ENCODE peak calls at places on chromosomes 5 and 9, in seven cellular contexts. One of them, this sample, is unnamed.

GRCh38 chr5:35360671-35361070 is 130.4 kb upstream of the PRLR start:
- DNase-seq in iPS-NIHi11: no peak
- DNase-seq in SK-N-SH: no peak
- DNase-seq in WERI-Rb-1: no peak
- DNase-seq in endothelial cell of umbilical vein: no peak
- DNase-seq in ovary: no peak
- DNase-seq in activated CD4-positive, alpha-beta T cell treated with anti-CD3 and anti-CD28 coated beads, Interleukin-2, amount 50 U/mL, for 48 hours: no peak
- DNase-seq in this sample: no peak

GRCh38 chr9:128887914-128888350 is 6.0 kb downstream of the LRRC8A start:
- DNase-seq in WERI-Rb-1: no peak
- DNase-seq in ovary: peak; percentile 58
- DNase-seq in activated CD4-positive, alpha-beta T cell treated with anti-CD3 and anti-CD28 coated beads, Interleukin-2, amount 50 U/mL, for 48 hours: no peak
- DNase-seq in iPS-NIHi11: peak; percentile 57
- DNase-seq in endothelial cell of umbilical vein: peak; percentile 81
- DNase-seq in SK-N-SH: no peak
- DNase-seq in this sample: no peak

GRCh38 chr9:87194471-87194870 is 247.2 kb upstream of the GAS1 start:
- DNase-seq in iPS-NIHi11: no peak
- DNase-seq in endothelial cell of umbilical vein: no peak
- DNase-seq in SK-N-SH: no peak
- DNase-seq in WERI-Rb-1: no peak
- DNase-seq in ovary: no peak
- DNase-seq in activated CD4-positive, alpha-beta T cell treated with anti-CD3 and anti-CD28 coated beads, Interleukin-2, amount 50 U/mL, for 48 hours: no peak
- DNase-seq in this sample: no peak

GRCh38 chr9:122228906-122229837 is at the start of gene LHX6:
- DNase-seq in ovary: no peak
- DNase-seq in activated CD4-positive, alpha-beta T cell treated with anti-CD3 and anti-CD28 coated beads, Interleukin-2, amount 50 U/mL, for 48 hours: no peak
- DNase-seq in SK-N-SH: peak; percentile 38
- DNase-seq in iPS-NIHi11: no peak
- DNase-seq in endothelial cell of umbilical vein: peak; percentile 43
- DNase-seq in WERI-Rb-1: peak; percentile 55
- DNase-seq in this sample: no peak

GRCh38 chr5:96662725-96663513 is 743 bp downstream of the CAST start:
- DNase-seq in iPS-NIHi11: peak; percentile 95
- DNase-seq in SK-N-SH: peak; percentile 88
- DNase-seq in WERI-Rb-1: peak; percentile 81
- DNase-seq in ovary: peak; percentile 96
- DNase-seq in endothelial cell of umbilical vein: peak; percentile 90
- DNase-seq in activated CD4-positive, alpha-beta T cell treated with anti-CD3 and anti-CD28 coated beads, Interleukin-2, amount 50 U/mL, for 48 hours: peak; percentile 90
- DNase-seq in this sample: peak; percentile 49

GRCh38 chr5:110815916-110816605 is 77.3 kb downstream of the SLC25A46 start:
- DNase-seq in endothelial cell of umbilical vein: peak; percentile 24
- DNase-seq in iPS-NIHi11: no peak
- DNase-seq in WERI-Rb-1: no peak
- DNase-seq in activated CD4-positive, alpha-beta T cell treated with anti-CD3 and anti-CD28 coated beads, Interleukin-2, amount 50 U/mL, for 48 hours: no peak
- DNase-seq in SK-N-SH: no peak
- DNase-seq in ovary: no peak
- DNase-seq in this sample: no peak

GRCh38 chr9:94904806-94905205 is 178.3 kb downstream of the AOPEP start:
- DNase-seq in iPS-NIHi11: no peak
- DNase-seq in activated CD4-positive, alpha-beta T cell treated with anti-CD3 and anti-CD28 coated beads, Interleukin-2, amount 50 U/mL, for 48 hours: no peak
- DNase-seq in ovary: no peak
- DNase-seq in WERI-Rb-1: no peak
- DNase-seq in SK-N-SH: no peak
- DNase-seq in endothelial cell of umbilical vein: no peak
- DNase-seq in this sample: no peak

GRCh38 chr9:86732514-86732913 is 214.8 kb downstream of the GAS1 start:
- DNase-seq in SK-N-SH: no peak
- DNase-seq in iPS-NIHi11: no peak
- DNase-seq in WERI-Rb-1: no peak
- DNase-seq in endothelial cell of umbilical vein: no peak
- DNase-seq in activated CD4-positive, alpha-beta T cell treated with anti-CD3 and anti-CD28 coated beads, Interleukin-2, amount 50 U/mL, for 48 hours: no peak
- DNase-seq in ovary: no peak
- DNase-seq in this sample: no peak

GRCh38 chr5:133957080-133957479 is 11.3 kb downstream of the C5orf15 start:
- DNase-seq in iPS-NIHi11: no peak
- DNase-seq in WERI-Rb-1: no peak
- DNase-seq in activated CD4-positive, alpha-beta T cell treated with anti-CD3 and anti-CD28 coated beads, Interleukin-2, amount 50 U/mL, for 48 hours: no peak
- DNase-seq in SK-N-SH: no peak
- DNase-seq in endothelial cell of umbilical vein: no peak
- DNase-seq in ovary: no peak
- DNase-seq in this sample: no peak

GRCh38 chr5:102583663-102584062 is 84.9 kb upstream of the SLCO6A1 start:
- DNase-seq in endothelial cell of umbilical vein: peak; percentile 43
- DNase-seq in WERI-Rb-1: peak; percentile 13
- DNase-seq in activated CD4-positive, alpha-beta T cell treated with anti-CD3 and anti-CD28 coated beads, Interleukin-2, amount 50 U/mL, for 48 hours: no peak
- DNase-seq in ovary: no peak
- DNase-seq in SK-N-SH: peak; percentile 8
- DNase-seq in iPS-NIHi11: no peak
- DNase-seq in this sample: no peak

GRCh38 chr9:136437430-136437829 is 2.2 kb downstream of the INPP5E start:
- DNase-seq in WERI-Rb-1: no peak
- DNase-seq in ovary: no peak
- DNase-seq in iPS-NIHi11: no peak
- DNase-seq in activated CD4-positive, alpha-beta T cell treated with anti-CD3 and anti-CD28 coated beads, Interleukin-2, amount 50 U/mL, for 48 hours: no peak
- DNase-seq in endothelial cell of umbilical vein: no peak
- DNase-seq in SK-N-SH: no peak
- DNase-seq in this sample: no peak

GRCh38 chr5:172806897-172807672 is 27.0 kb upstream of the ERGIC1 start:
- DNase-seq in WERI-Rb-1: no peak
- DNase-seq in ovary: peak; percentile 77
- DNase-seq in endothelial cell of umbilical vein: peak; percentile 86
- DNase-seq in activated CD4-positive, alpha-beta T cell treated with anti-CD3 and anti-CD28 coated beads, Interleukin-2, amount 50 U/mL, for 48 hours: peak; percentile 96
- DNase-seq in iPS-NIHi11: peak; percentile 88
- DNase-seq in SK-N-SH: no peak
- DNase-seq in this sample: no peak

GRCh38 chr9:126587187-126588185 is 26.2 kb upstream of the LMX1B start:
- DNase-seq in iPS-NIHi11: peak; percentile 44
- DNase-seq in endothelial cell of umbilical vein: peak; percentile 94
- DNase-seq in ovary: no peak
- DNase-seq in SK-N-SH: no peak
- DNase-seq in WERI-Rb-1: peak; percentile 88
- DNase-seq in activated CD4-positive, alpha-beta T cell treated with anti-CD3 and anti-CD28 coated beads, Interleukin-2, amount 50 U/mL, for 48 hours: no peak
- DNase-seq in this sample: no peak

GRCh38 chr9:93598647-93599241 is 22.4 kb downstream of the PHF2 start:
- DNase-seq in endothelial cell of umbilical vein: peak; percentile 21
- DNase-seq in activated CD4-positive, alpha-beta T cell treated with anti-CD3 and anti-CD28 coated beads, Interleukin-2, amount 50 U/mL, for 48 hours: no peak
- DNase-seq in iPS-NIHi11: no peak
- DNase-seq in WERI-Rb-1: no peak
- DNase-seq in SK-N-SH: no peak
- DNase-seq in ovary: no peak
- DNase-seq in this sample: no peak

GRCh38 chr5:111498346-111498745 is 14.0 kb downstream of the STARD4 start:
- DNase-seq in SK-N-SH: no peak
- DNase-seq in endothelial cell of umbilical vein: no peak
- DNase-seq in WERI-Rb-1: no peak
- DNase-seq in ovary: no peak
- DNase-seq in activated CD4-positive, alpha-beta T cell treated with anti-CD3 and anti-CD28 coated beads, Interleukin-2, amount 50 U/mL, for 48 hours: no peak
- DNase-seq in iPS-NIHi11: no peak
- DNase-seq in this sample: no peak

GRCh38 chr5:65978251-65978650 is 51.9 kb downstream of the ERBIN start:
- DNase-seq in iPS-NIHi11: no peak
- DNase-seq in activated CD4-positive, alpha-beta T cell treated with anti-CD3 and anti-CD28 coated beads, Interleukin-2, amount 50 U/mL, for 48 hours: no peak
- DNase-seq in SK-N-SH: no peak
- DNase-seq in WERI-Rb-1: no peak
- DNase-seq in ovary: no peak
- DNase-seq in endothelial cell of umbilical vein: no peak
- DNase-seq in this sample: no peak

GRCh38 chr9:36728651-36729520 is 156.2 kb downstream of the MELK start:
- DNase-seq in endothelial cell of umbilical vein: peak; percentile 85
- DNase-seq in activated CD4-positive, alpha-beta T cell treated with anti-CD3 and anti-CD28 coated beads, Interleukin-2, amount 50 U/mL, for 48 hours: peak; percentile 81
- DNase-seq in ovary: peak; percentile 65
- DNase-seq in iPS-NIHi11: peak; percentile 83
- DNase-seq in SK-N-SH: peak; percentile 83
- DNase-seq in WERI-Rb-1: peak; percentile 88
- DNase-seq in this sample: peak; percentile 40

GRCh38 chr9:72154468-72155281 is 5.4 kb downstream of the GDA start:
- DNase-seq in WERI-Rb-1: no peak
- DNase-seq in iPS-NIHi11: no peak
- DNase-seq in SK-N-SH: no peak
- DNase-seq in ovary: no peak
- DNase-seq in activated CD4-positive, alpha-beta T cell treated with anti-CD3 and anti-CD28 coated beads, Interleukin-2, amount 50 U/mL, for 48 hours: no peak
- DNase-seq in endothelial cell of umbilical vein: no peak
- DNase-seq in this sample: no peak

GRCh38 chr9:73683862-73684591 is 532.4 kb downstream of the ANXA1 start:
- DNase-seq in ovary: no peak
- DNase-seq in SK-N-SH: peak; percentile 1
- DNase-seq in iPS-NIHi11: peak; percentile 23
- DNase-seq in endothelial cell of umbilical vein: peak; percentile 16
- DNase-seq in activated CD4-positive, alpha-beta T cell treated with anti-CD3 and anti-CD28 coated beads, Interleukin-2, amount 50 U/mL, for 48 hours: no peak
- DNase-seq in WERI-Rb-1: peak; percentile 30
- DNase-seq in this sample: peak; percentile 10

This sample was measured in brain pericyte.